ENCODE peak calls at places on chromosomes 4 and X, in nine cellular contexts. T is GM12865, E is body of pancreas, K is cardiac muscle cell, L is epithelial cell of proximal tubule, B is AG09309, J is IMR-90, F is heart left ventricle, G is GM23338. R is an unnamed sample.

GRCh38 chrX:92213781-92214180 is 434.6 kb downstream of the PCDH11X start:
- DNase-seq in E (no peak), F (no peak), B (no peak), G (no peak), T (no peak), J (peak; percentile 10), L (no peak), K (no peak), R (no peak)

GRCh38 chrX:16559206-16559619 is 90.7 kb upstream of the S100G start:
- DNase-seq in L (no peak), B (peak; percentile 7), J (peak; percentile 43), T (no peak), K (no peak), G (no peak), F (no peak), E (peak; percentile 4), R (no peak)

GRCh38 chr4:174681723-174682300 is 147.2 kb downstream of the GLRA3 start:
- DNase-seq in T (no peak), F (no peak), B (peak; percentile 7), L (no peak), J (peak; percentile 25), G (no peak), K (peak; percentile 77), E (no peak), R (no peak)

GRCh38 chr4:94175553-94176260 is 32.0 kb upstream of the SMARCAD1 start:
- DNase-seq in T (no peak), L (no peak), E (no peak), F (no peak), K (no peak), G (no peak), J (no peak), B (no peak), R (no peak)

GRCh38 chr4:42865572-42866189 is 26.8 kb upstream of the GRXCR1 start:
- DNase-seq in K (peak; percentile 64), L (peak; percentile 25), E (peak; percentile 68), T (peak; percentile 62), J (peak; percentile 36), G (peak; percentile 83), B (peak; percentile 7), F (peak; percentile 28), R (peak; percentile 10)

GRCh38 chrX:30308263-30309138 is 689 bp downstream of the NR0B1 start:
- DNase-seq in J (no peak), L (no peak), T (peak; percentile 13), K (peak; percentile 16), E (no peak), G (peak; percentile 46), F (no peak), B (no peak), R (no peak)

GRCh38 chr4:170089743-170090666 is at the start of gene AADAT:
- DNase-seq in L (no peak), J (peak; percentile 72), K (peak; percentile 82), B (peak; percentile 25), G (peak; percentile 95), T (peak; percentile 3), F (peak; percentile 82), E (peak; percentile 78), R (peak; percentile 44)

GRCh38 chr4:17763931-17764330 is 17.5 kb downstream of the FAM184B start:
- DNase-seq in E (no peak), L (no peak), J (no peak), K (no peak), T (no peak), F (no peak), B (no peak), G (no peak), R (no peak)

GRCh38 chr4:15153662-15154061 is 151.4 kb downstream of the CPEB2 start:
- DNase-seq in T (no peak), E (no peak), J (peak; percentile 9), B (no peak), G (no peak), L (no peak), F (no peak), K (peak; percentile 73), R (no peak)

GRCh38 chr4:25834411-25835107 is 28.2 kb downstream of the SEL1L3 start:
- DNase-seq in L (no peak), K (no peak), T (no peak), F (no peak), E (no peak), B (no peak), G (no peak), J (no peak), R (no peak)

GRCh38 chr4:1775731-1776500 is 17.2 kb upstream of the FGFR3 start:
- DNase-seq in G (no peak), T (no peak), B (no peak), J (no peak), E (no peak), L (no peak), K (no peak), F (no peak), R (no peak)

GRCh38 chrX:122868626-122869025 is 315.5 kb upstream of the GRIA3 start:
- DNase-seq in L (no peak), J (no peak), B (no peak), F (no peak), K (no peak), E (no peak), T (no peak), G (no peak), R (no peak)

GRCh38 chrX:47644557-47645091 is 5.7 kb downstream of the ELK1 start:
- DNase-seq in G (peak; percentile 73), B (no peak), T (no peak), K (peak; percentile 54), E (no peak), F (no peak), J (peak; percentile 44), L (no peak), R (no peak)
- TF ChIP-seq CTCF in G (peak; percentile 62), B (peak; percentile 45), T (peak; percentile 27), K (peak; percentile 55), E (peak; percentile 19), F (peak; percentile 20), J (peak; percentile 53), L (no peak), R (peak; percentile 48)

DNA sequence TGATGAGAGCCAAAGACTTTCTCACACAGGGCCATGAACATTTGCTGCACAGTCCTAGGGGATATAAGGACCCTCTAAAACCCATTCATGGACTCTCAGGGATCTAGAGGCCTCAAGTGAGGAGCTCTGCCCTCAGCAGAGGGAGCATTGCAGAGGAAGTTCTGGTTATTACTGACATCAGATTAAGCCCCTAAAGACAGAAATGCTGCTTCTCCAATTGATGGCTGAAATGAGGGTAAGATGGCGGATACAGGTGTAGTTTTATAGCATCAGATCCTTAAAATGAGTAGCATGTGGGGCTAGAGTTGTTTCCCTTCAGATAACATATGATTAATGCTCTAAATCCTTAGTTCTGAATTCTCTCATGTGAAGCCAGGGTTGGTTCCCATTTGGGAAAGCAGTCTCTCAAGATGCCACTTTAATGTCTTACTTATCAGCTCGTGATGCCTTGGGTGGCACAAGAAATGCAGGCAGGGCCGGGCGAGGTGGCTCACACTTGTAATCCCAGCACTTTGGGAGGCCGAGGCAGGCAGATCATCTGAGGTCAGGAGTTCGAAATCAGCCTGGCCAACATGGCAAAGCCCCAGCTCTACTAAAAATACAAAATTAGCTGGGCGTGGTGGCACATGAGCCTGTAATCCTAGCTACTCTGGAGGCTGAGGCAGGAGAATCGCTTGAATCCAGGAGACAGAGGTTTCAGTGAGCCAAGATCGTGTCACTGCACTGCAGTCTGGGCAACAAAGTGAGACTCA is 7.9 kb downstream of the RHOH start:
- DNase-seq in B (no peak), E (no peak), T (no peak), K (no peak), J (no peak), G (no peak), L (no peak), F (no peak), R (no peak)
- H3K4me3 ChIP-seq in B (no peak overlapping the region), E (no peak overlapping the region), T (peak overlapping the region; percentile 87), K (no peak overlapping the region), J (no peak overlapping the region), G (no peak overlapping the region), L (no peak overlapping the region), F (no peak overlapping the region), R (no peak overlapping the region)

GRCh38 chrX:2708016-2708415 is 16.9 kb downstream of the CD99 start:
- DNase-seq in L (no peak), T (no peak), B (no peak), E (no peak), F (no peak), J (no peak), G (no peak), K (no peak), R (no peak)

GRCh38 chrX:2705461-2705860 is 14.4 kb downstream of the CD99 start:
- DNase-seq in L (no peak), J (no peak), K (no peak), F (no peak), G (no peak), T (no peak), E (no peak), B (no peak), R (no peak)

GRCh38 chrX:2708601-2709200 is 17.6 kb downstream of the CD99 start:
- DNase-seq in L (no peak), J (no peak), F (no peak), T (no peak), E (peak; percentile 22), G (no peak), B (no peak), K (no peak), R (no peak)

GRCh38 chrX:2705036-2705435 is 13.9 kb downstream of the CD99 start:
- DNase-seq in L (no peak), T (no peak), J (no peak), K (peak; percentile 50), B (no peak), G (no peak), F (peak; percentile 79), E (peak; percentile 71), R (no peak)

GRCh38 chrX:2707334-2707760 is 16.3 kb downstream of the CD99 start:
- DNase-seq in G (peak; percentile 72), J (peak; percentile 95), L (peak; percentile 78), B (no peak), K (peak; percentile 67), E (peak; percentile 75), T (peak; percentile 88), F (peak; percentile 61), R (no peak)
- TF ChIP-seq CTCF in G (no peak), J (no peak), L (no peak), B (no peak), K (no peak), E (no peak), T (no peak), F (no peak), R (no peak)

DNA sequence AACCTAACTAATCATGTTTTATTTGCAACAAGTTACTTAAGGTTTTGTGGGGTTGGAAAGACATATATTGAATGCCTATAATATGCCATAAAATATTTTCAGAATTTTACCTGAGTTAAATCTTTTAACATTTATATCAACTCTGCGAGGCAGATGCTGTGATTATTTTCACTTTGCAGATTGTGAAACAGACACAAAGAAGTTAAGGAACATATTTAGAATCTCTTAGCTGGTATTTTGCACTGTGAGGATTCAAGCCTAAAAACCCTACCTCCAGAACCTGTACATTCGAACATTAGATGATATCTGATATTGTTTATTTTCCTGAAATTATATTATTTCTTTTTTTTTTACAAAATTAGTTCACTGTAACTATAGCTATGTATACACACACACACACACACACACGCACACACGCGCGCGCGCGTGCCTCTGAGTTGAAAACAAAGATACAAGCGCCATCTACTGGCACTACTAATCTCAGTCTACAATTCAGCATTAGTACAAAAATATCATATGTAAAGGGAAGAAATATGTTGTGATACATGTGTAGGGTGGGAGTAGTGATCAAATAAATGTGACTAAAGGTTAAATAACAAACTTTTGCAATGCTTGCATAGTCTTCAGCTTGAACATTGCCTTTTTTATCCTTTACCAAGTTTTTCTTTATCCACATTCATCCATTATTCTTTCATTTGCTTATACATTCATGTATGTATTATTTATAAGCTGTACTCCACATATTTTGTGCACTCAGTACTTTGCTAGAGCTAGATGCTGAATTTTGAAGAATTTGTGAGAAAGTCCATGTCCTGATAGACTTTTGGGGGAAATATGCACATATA is 61.5 kb downstream of the ANXA10 start:
- DNase-seq in T (peak; percentile 80), G (peak; percentile 77), E (peak; percentile 89), F (peak; percentile 60), K (peak; percentile 91), J (peak; percentile 83), L (peak; percentile 15), B (peak; percentile 44), R (peak; percentile 42)
- H3K4me3 ChIP-seq in T (peak overlapping the region; percentile 34), G (no peak overlapping the region), E (no peak overlapping the region), F (peak overlapping the region; percentile 5), K (no peak overlapping the region), J (peak overlapping the region; percentile 24), L (peak overlapping the region; percentile 24), B (no peak overlapping the region), R (peak overlapping the region; percentile 1)